ENCODE peak calls at places on chromosomes 1 and 21, in five cellular contexts. X is psoas muscle, M is PC-3, H is A549, K is right cardiac atrium. A is an unnamed sample.

GRCh38 chr1:11602981-11603380 is 51.2 kb downstream of the FBXO2 start:
- DNase-seq in X (no peak), H (no peak), M (no peak), K (no peak), A (no peak)

GRCh38 chr1:2540816-2541492 is 10.9 kb upstream of the HES5 start:
- DNase-seq in K (peak), M (no peak), H (no peak), X (no peak), A (no peak)

GRCh38 chr1:157291083-157291482 is 152.9 kb upstream of the ETV3 start:
- DNase-seq in H (no peak), X (no peak), M (no peak), K (no peak), A (no peak)

GRCh38 chr1:234535763-234536515 is 57.0 kb upstream of the TARBP1 start:
- DNase-seq in H (peak), M (no peak), K (peak), X (peak), A (peak)

GRCh38 chr1:183124259-183124658 is 61.8 kb upstream of the LAMC2 start:
- DNase-seq in K (no peak), M (no peak), H (no peak), X (no peak), A (no peak)

GRCh38 chr1:231162300-231162969 is 577 bp downstream of the TRIM67 start:
- DNase-seq in K (peak), H (peak), X (peak), M (no peak), A (peak)

GRCh38 chr1:206685256-206685748 is 597 bp downstream of the MAPKAPK2 start:
- DNase-seq in X (peak), K (peak), M (peak), H (peak), A (peak)

GRCh38 chr1:22815421-22816062 is 104.9 kb downstream of the EPHB2 start:
- DNase-seq in X (peak), M (no peak), K (peak), H (no peak), A (no peak)

GRCh38 chr21:41851090-41851790 is 27.9 kb downstream of the PRDM15 start:
- DNase-seq in K (no peak), H (no peak), X (no peak), M (no peak), A (no peak)

GRCh38 chr1:85580046-85580411 is 532 bp upstream of the CCN1 start:
- DNase-seq in K (peak), M (peak), H (peak), X (peak), A (peak)

GRCh38 chr1:185420588-185421081 is 103.6 kb upstream of the IVNS1ABP start:
- DNase-seq in K (no peak), H (no peak), X (no peak), M (no peak), A (no peak)

GRCh38 chr21:46066843-46067331 is 31.0 kb upstream of the COL6A2 start:
- DNase-seq in X (peak), H (no peak), M (no peak), K (peak), A (peak)
- H3K27ac ChIP-seq in X (peak), H (no peak), M (no peak), K (peak), A (peak)

DNA sequence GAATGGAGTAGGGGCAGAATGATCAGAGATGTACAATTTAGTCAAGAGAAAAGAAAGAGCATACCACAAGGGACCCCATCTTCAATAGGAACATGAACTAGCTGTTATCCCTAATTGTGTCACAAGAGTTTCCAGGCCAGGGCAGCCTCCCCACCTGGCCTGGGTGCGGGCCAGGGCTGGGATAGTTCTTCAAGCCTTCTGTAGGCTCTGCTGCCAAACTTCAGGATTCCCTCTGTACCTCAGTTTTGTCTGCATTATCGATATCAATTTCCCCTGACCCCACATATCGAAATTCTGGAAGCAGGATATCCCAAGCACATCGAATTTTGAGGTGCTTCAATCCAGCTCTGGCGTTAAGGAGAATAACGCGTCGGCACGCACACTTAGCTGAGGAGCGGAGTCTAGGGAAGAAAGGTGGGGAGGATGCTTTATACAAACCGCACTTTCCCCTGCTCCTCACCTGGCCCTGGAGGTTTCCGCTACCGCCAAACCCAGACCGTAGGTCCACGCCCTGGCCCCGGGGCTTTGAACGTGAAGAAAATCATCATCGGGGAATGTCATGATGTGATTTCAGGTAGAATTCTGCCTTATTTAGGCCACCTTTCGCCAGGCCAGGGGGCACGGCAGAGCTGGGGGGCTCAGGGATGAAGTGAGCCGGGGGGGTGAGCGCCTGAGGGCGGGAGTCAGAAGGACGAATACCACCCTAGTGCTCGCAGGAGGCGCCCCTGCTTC is 7.4 kb downstream of the HLX start:
- DNase-seq in K (no peak), H (no peak), M (no peak), X (no peak), A (no peak)
- H3K27ac ChIP-seq in K (no peak), H (no peak), M (no peak), X (no peak), A (no peak)

GRCh38 chr1:220221269-220221668 is 51.0 kb downstream of the RAB3GAP2 start:
- DNase-seq in K (no peak), H (no peak), M (no peak), X (no peak), A (no peak)

GRCh38 chr1:220224611-220225124 is 47.6 kb downstream of the RAB3GAP2 start:
- DNase-seq in K (no peak), H (no peak), X (no peak), M (no peak), A (no peak)

GRCh38 chr1:220224033-220224432 is 48.2 kb downstream of the RAB3GAP2 start:
- DNase-seq in X (no peak), H (no peak), M (no peak), K (no peak), A (no peak)

GRCh38 chr1:220221670-220222069 is 50.6 kb downstream of the RAB3GAP2 start:
- DNase-seq in X (no peak), M (no peak), H (no peak), K (no peak), A (no peak)

DNA sequence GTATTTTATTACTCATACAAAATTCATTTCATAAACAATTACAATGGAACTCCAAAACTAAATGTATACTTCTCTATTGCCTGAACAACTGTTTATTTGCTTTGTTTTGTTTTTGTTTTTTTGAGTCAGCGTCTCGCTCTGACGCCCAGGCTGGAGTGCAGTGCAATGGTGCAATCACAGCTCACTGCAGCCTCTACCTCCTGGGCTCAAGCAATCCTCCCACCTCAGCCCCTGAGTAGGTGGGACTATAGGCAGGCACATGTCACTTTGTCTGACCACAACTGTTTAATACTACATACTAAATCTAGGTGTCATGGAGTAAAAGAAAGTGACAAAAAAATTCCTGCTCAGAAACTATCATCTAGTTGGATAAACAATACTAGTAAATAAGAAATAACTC is 49.3 kb downstream of the RAB3GAP2 start:
- DNase-seq in M (no peak), X (no peak), H (no peak), K (no peak), A (no peak)
- H3K27ac ChIP-seq in M (no peak), X (no peak), H (no peak), K (no peak), A (no peak)

GRCh38 chr1:29180497-29181412 is 945 bp downstream of the SRSF4 start:
- DNase-seq in M (peak), X (no peak), K (no peak), H (no peak), A (no peak)

GRCh38 chr1:29177022-29177705 is 4.5 kb downstream of the SRSF4 start:
- DNase-seq in X (no peak), M (no peak), H (no peak), K (no peak), A (peak)

GRCh38 chr1:29176567-29176966 is 5.1 kb downstream of the SRSF4 start:
- DNase-seq in H (no peak), K (no peak), X (no peak), M (no peak), A (peak)

GRCh38 chr1:29181413-29182225 is at the start of gene SRSF4:
- DNase-seq in H (peak), K (peak), M (peak), X (peak), A (peak)

DNA sequence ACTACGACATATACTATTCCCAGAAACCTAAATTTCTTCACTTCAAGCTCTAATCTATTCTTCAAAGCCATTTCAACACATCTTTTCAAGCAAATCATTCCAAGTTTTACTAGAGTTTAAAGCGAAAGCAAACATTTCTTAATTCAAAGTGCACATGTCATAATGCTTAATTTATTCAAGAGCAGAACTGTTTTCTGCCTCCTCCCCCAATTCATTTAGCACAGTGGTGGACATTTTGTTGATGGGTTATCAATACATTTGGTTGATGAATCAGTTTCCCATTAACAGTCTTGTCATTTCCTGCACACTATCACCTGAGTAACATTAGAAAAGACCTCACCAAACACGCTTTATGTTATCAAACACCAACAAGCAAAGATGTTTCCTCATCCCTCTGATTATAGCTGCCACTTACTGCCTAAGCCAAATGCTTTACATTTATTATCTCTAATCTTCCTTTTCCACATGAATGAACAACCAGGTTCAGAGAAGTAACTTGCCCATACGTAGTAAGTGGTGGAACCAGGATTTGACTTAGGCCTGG is 2.0 kb downstream of the SRSF4 start:
- DNase-seq in M (no peak), K (no peak), X (no peak), H (no peak), A (peak)
- H3K27ac ChIP-seq in M (no peak), K (peak), X (peak), H (peak), A (peak)

GRCh38 chr1:159000627-159001026 is 9.1 kb upstream of the IFI16 start:
- DNase-seq in H (peak), K (peak), X (peak), M (peak), A (peak)
- H3K27ac ChIP-seq in H (no peak), K (no peak), X (peak), M (no peak), A (peak)

DNA sequence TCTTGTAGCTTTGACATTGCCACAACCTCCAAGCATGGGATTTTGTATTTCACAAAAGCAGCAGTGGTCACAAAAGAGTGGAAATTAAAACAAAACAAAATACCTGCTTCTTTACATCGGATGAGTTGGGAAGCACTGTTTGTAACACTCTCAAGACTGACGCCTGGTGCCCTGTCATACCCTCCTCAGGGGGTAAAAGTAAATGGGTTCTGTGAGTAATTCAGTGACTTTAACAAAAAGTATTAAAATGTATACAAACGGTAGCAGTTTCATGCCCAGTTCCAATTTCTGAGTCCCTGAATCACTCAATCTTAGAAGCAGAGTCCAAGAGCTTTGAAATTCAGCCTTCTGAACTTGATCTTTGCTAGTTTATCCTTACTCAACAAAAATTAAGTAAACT is 152.5 kb downstream of the TIAM1 start:
- DNase-seq in X (no peak), M (no peak), H (no peak), K (no peak), A (no peak)
- H3K27ac ChIP-seq in X (no peak), M (no peak), H (no peak), K (no peak), A (no peak)

DNA sequence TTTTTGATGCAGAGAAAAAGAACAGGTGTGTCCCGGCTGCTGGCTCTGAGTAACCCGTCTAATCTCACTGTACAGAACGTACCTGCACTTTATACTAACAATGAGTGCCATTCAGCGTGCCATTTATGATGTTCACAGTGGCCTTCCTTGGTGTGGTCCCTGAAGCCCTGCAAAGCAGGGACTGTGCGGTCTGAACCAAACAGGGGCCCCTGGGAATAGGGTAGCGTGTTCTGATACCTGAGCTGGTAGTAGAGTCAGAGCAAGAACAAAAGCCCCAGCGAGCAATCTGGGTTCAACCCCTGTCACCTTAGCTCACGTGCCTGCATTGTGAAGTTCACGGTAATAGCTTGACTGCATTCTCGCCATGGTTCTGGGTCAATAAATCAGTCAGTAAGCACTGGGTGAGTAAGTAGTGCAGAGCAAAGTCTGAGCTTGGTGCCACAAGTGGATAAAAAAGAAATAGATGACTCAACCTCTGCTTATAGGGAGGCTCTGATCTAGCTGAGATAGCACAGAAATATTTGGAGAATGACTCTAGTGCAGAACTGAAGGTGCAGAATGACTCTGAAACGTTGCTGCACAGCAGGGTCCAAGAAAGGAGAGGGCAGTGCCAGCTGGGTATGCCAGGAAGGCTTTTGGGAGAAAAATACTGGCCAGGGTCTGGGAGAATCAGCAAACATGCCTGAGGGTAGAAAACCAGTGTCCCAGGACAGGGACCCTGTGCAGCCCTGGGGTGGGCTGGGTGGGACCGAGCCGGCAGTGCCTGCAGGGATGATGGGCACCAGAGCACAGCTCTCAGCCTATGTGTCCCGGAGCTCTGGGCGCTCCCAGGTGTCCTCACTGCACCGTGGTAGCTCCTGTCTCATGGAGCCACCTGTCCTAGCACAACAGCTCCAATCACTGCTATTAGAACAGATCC is 125.9 kb downstream of the RHOU start:
- DNase-seq in X (no peak), H (peak), K (no peak), M (peak), A (peak)
- H3K27ac ChIP-seq in X (peak), H (peak), K (no peak), M (no peak), A (no peak)

GRCh38 chr1:15951341-15952153 is 24.4 kb downstream of the ZBTB17 start:
- DNase-seq in K (no peak), X (no peak), M (no peak), H (no peak), A (peak)

GRCh38 chr1:15954316-15954715 is 21.6 kb downstream of the ZBTB17 start:
- DNase-seq in H (no peak), M (no peak), K (no peak), X (no peak), A (no peak)

GRCh38 chr1:15952317-15953258 is 23.3 kb downstream of the ZBTB17 start:
- DNase-seq in K (peak), X (no peak), H (peak), M (peak), A (peak)

GRCh38 chr1:15953791-15954201 is 22.1 kb downstream of the ZBTB17 start:
- DNase-seq in K (no peak), M (no peak), H (no peak), X (no peak), A (no peak)

DNA sequence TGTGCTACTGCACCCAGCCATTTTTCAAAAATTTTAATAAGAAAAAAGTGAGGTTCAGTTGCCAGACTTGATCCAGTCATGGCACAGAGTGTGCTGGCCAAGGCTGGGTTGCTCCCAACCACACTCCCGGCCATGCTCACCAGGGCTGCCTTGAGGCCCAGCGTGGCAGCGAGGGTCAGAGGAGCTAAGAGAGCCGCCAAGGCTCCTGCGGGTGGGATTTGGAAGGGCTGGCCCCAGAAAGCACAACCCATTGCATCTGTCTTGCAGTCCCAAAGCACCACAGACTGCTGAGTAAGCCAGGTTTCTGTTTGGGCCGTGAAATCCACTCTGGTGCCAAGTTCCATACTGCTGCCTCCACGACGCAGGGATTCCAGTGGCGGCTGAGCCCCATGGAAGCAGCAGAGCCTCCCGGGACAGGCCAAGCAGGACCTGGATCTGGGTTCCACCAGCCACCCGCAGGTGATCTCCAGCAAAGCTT is 22.6 kb downstream of the ZBTB17 start:
- DNase-seq in H (no peak), M (no peak), K (peak), X (no peak), A (peak)
- H3K27ac ChIP-seq in H (peak), M (peak), K (no peak), X (no peak), A (peak)

GRCh38 chr1:26276432-26276838 is 3.5 kb upstream of the SH3BGRL3 start:
- DNase-seq in X (peak), M (no peak), H (no peak), K (no peak), A (no peak)
- H3K27ac ChIP-seq in X (peak), M (peak), H (peak), K (peak), A (peak)